ENCODE peak calls at places on chromosomes 16 and 17, in four cellular contexts. Y is HepG2, T is SK-N-SH, Q is GM12878. N is an unnamed sample.

GRCh38 chr17:55513885-55514590 is 2.8 kb upstream of the SMIM36 start:
- DNase-seq in Y (peak; percentile 84), T (peak; percentile 73), Q (peak; percentile 59), N (peak; percentile 62)

GRCh38 chr17:56125830-56126819 is 27.1 kb upstream of the ANKFN1 start:
- DNase-seq in T (peak; percentile 18), Q (no peak), Y (peak; percentile 27), N (peak; percentile 11)

GRCh38 chr16:70258946-70259345 is 7.2 kb upstream of the EXOSC6 start:
- DNase-seq in Y (no peak), Q (no peak), T (no peak), N (no peak)

GRCh38 chr16:4637501-4638166 is 13.0 kb downstream of the MGRN1 start:
- DNase-seq in Q (no peak), T (no peak), Y (no peak), N (no peak)

GRCh38 chr16:46765050-46765449 is 16.9 kb upstream of the MYLK3 start:
- DNase-seq in Q (no peak), T (no peak), Y (no peak), N (no peak)

GRCh38 chr16:6335072-6335471 is 997.6 kb upstream of the RBFOX1 start:
- DNase-seq in Y (no peak), Q (no peak), T (peak; percentile 34), N (peak; percentile 57)

GRCh38 chr17:5705081-5705875 is 121.0 kb upstream of the NLRP1 start:
- DNase-seq in Y (no peak), T (peak; percentile 36), Q (no peak), N (peak; percentile 31)

GRCh38 chr17:32222621-32223020 is 43.0 kb upstream of the RHBDL3 start:
- DNase-seq in Y (no peak), T (no peak), Q (no peak), N (no peak)

GRCh38 chr16:16004314-16004749 is 54.9 kb downstream of the ABCC1 start:
- DNase-seq in T (no peak), Q (no peak), Y (no peak), N (no peak)

GRCh38 chr17:32281011-32281451 is 15.4 kb downstream of the RHBDL3 start:
- DNase-seq in Y (no peak), T (no peak), Q (no peak), N (no peak)

GRCh38 chr17:45160505-45161287 is 979 bp upstream of the HEXIM2 start:
- DNase-seq in Q (no peak), Y (peak; percentile 90), T (peak; percentile 81), N (peak; percentile 83)

GRCh38 chr16:30374538-30374937 is at the start of gene MYL11:
- DNase-seq in Q (no peak), Y (no peak), T (no peak), N (no peak)

GRCh38 chr16:1741553-1742165 is 29.7 kb downstream of the NME3 start:
- DNase-seq in Q (no peak), T (no peak), Y (no peak), N (no peak)

GRCh38 chr17:7289256-7290032 is 5.0 kb downstream of the YBX2 start:
- DNase-seq in T (peak; percentile 29), Q (no peak), Y (no peak), N (no peak)

GRCh38 chr16:82627811-82628339 is 1.1 kb downstream of the CDH13 start:
- DNase-seq in T (no peak), Q (no peak), Y (no peak), N (no peak)

GRCh38 chr17:35728551-35728950 is 2.9 kb upstream of the RASL10B start:
- DNase-seq in Q (no peak), T (no peak), Y (no peak), N (no peak)

GRCh38 chr17:29563816-29564215 is 3.0 kb downstream of the ABHD15 start:
- DNase-seq in T (no peak), Y (no peak), Q (no peak), N (no peak)

GRCh38 chr17:64491995-64492394 is 4.9 kb downstream of the POLG2 start:
- DNase-seq in T (no peak), Q (no peak), Y (no peak), N (no peak)

GRCh38 chr17:35774499-35774898 is 13.8 kb downstream of the C17orf50 start:
- DNase-seq in Y (no peak), Q (no peak), T (peak; percentile 85), N (no peak)

GRCh38 chr17:57557793-57558681 is 187.1 kb downstream of the CCDC182 start:
- DNase-seq in T (no peak), Y (no peak), Q (no peak), N (no peak)

GRCh38 chr16:69848635-69849545 is 86.8 kb downstream of the WWP2 start:
- DNase-seq in T (no peak), Y (no peak), Q (no peak), N (no peak)

GRCh38 chr17:43774304-43775250 is 4.2 kb downstream of the DUSP3 start:
- DNase-seq in T (no peak), Q (no peak), Y (no peak), N (no peak)

GRCh38 chr16:22053921-22054341 is 38.4 kb upstream of the VWA3A start:
- DNase-seq in T (no peak), Y (no peak), Q (peak; percentile 34), N (no peak)

GRCh38 chr16:74169687-74170522 is 126.7 kb upstream of the PSMD7 start:
- DNase-seq in Q (no peak), T (no peak), Y (no peak), N (no peak)

GRCh38 chr17:42842286-42842685 is 2.1 kb upstream of the AOC2 start:
- DNase-seq in Y (no peak), Q (no peak), T (no peak), N (no peak)

GRCh38 chr16:10206865-10207264 is 24.6 kb upstream of the GRIN2A start:
- DNase-seq in Q (no peak), T (no peak), Y (no peak), N (no peak)

GRCh38 chr16:177981-178676 is 1.6 kb downstream of the HBA1 start:
- DNase-seq in Q (no peak), T (no peak), Y (no peak), N (no peak)

GRCh38 chr16:11602321-11602720 is 15.6 kb upstream of the LITAF start:
- DNase-seq in Y (no peak), Q (no peak), T (no peak), N (no peak)

GRCh38 chr17:35127751-35128514 is 6.5 kb downstream of the FNDC8 start:
- DNase-seq in T (no peak), Y (no peak), Q (no peak), N (no peak)

GRCh38 chr17:74922172-74922571 is 883 bp downstream of the USH1G start:
- DNase-seq in Y (no peak), Q (no peak), T (no peak), N (no peak)

GRCh38 chr16:53091508-53092211 is 36.9 kb downstream of the CHD9 start:
- DNase-seq in Q (peak; percentile 72), T (peak; percentile 76), Y (no peak), N (no peak)

GRCh38 chr16:53090271-53090590 is 35.4 kb downstream of the CHD9 start:
- DNase-seq in Y (no peak), T (no peak), Q (no peak), N (no peak)

GRCh38 chr16:53093162-53093744 is 38.5 kb downstream of the CHD9 start:
- DNase-seq in T (no peak), Q (no peak), Y (no peak), N (no peak)

GRCh38 chr16:53089434-53090270 is 34.9 kb downstream of the CHD9 start:
- DNase-seq in Y (peak; percentile 21), Q (no peak), T (no peak), N (no peak)

DNA sequence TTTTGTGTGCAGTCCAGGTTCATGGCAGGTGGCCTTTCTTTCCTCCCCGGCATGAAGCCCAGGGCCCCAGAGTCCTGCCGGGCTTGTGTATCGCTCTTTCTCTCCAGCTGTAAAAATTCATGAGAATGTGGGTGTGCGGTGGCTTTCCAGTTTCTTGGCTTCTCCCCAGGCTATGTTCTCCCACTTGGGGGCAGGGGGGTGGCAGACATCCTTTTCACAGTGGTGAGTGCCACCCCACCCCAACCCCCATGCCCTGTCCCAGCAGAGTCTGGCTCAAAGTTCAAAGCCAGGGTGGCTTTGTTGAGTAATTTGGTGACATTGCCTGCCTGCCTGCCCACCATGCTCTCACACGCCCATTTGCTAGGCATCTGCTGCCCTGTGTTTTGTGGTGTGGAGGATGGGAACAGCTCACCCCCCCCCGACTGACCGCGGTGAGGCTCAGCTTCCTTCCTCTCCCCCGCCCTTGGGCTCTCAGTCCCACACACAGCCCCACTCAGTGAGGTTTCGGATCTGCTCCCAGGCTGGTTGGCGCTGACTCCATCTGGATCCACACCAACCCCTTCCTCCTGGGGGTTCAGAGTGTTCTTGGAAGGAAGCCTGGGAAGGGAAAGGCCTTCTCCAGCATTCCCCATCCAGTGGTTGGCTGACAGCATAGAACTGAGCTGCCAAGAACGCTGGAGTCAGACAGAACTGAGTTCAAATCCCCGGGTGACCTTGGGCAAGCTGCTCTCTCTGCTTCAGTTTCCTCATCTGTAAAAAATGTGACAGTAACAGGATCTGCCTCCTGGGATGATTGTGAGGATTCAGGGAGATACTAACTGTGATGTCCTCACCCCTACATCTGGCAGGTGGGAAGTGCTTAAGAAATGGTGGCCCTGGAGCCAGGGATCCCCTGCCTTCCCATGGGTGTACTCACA is 36.1 kb downstream of the CHD9 start:
- DNase-seq in Y (peak; percentile 46), T (peak; percentile 29), Q (peak; percentile 59), N (no peak)
- H2AFZ ChIP-seq in Y (no peak overlapping the region), T (no peak overlapping the region), Q (peak overlapping the region; percentile 21), N (no peak overlapping the region)

DNA sequence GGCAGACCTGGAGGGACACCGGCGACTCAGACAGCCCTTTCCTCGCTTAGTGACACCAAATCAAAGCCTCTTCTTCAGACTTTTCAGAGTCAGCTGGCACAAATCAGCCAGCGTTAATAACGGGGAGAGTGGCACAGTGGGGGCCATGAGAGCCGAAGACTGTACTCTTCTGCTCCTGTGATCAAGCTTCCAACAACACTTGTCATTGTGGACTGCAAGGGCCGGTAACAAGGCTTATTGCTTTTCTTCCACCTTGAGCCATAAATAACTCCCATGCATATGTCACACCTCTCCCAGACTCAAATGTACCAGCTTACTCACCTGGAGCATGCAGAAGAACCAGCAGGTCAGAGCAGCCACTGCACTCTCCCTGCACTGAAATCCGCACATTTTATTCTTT is 12.8 kb downstream of the FLCN start:
- DNase-seq in T (no peak), Y (no peak), Q (no peak), N (no peak)
- TF ChIP-seq FOXM1 in T (no peak), Y (no peak), Q (no peak), N (no peak)

GRCh38 chr16:75501359-75501758 is 6.1 kb upstream of the CHST6 start:
- DNase-seq in T (no peak), Y (no peak), Q (no peak), N (no peak)

GRCh38 chr16:75506567-75506966 is 11.3 kb upstream of the CHST6 start:
- DNase-seq in T (no peak), Y (peak; percentile 79), Q (no peak), N (no peak)

GRCh38 chr16:75502916-75503605 is 7.8 kb upstream of the CHST6 start:
- DNase-seq in T (no peak), Q (no peak), Y (no peak), N (no peak)

GRCh38 chr16:75506107-75506506 is 10.9 kb upstream of the CHST6 start:
- DNase-seq in T (no peak), Q (no peak), Y (no peak), N (no peak)
- H2AFZ ChIP-seq in T (peak overlapping the region; percentile 53), Q (no peak overlapping the region), Y (no peak overlapping the region), N (no peak overlapping the region)

DNA sequence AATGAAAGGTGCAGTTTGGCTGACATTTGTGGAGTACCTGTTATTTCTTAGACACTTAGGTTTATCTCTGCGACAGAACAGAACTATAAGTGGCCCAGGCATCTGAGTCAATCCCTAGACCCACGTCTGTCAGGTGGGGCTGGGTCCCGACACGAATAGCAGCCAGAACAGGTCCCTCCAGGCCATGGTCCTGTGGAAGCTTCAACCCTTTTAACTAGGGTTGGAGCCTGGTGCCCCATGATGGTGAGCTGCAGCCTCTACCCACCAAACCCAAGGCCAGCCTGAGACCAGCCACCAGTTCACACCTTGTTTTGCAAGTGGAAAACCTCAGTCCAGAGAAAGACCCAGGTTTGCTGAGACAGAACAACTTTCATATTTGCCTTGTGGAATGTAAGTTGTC is 74.6 kb upstream of the TMEM97 start:
- DNase-seq in Q (no peak), Y (no peak), T (no peak), N (no peak)
- TF ChIP-seq FOXM1 in Q (no peak), Y (no peak), T (no peak), N (no peak)